ENCODE peak calls at places on chromosomes 4 and X, in nine cellular contexts. Z is fibroblast of pulmonary artery, W is HFFc6, R is IMR-90, K is tibial nerve, T is upper lobe of left lung, Y is sigmoid colon, H is dorsolateral prefrontal cortex, X is left lung. M is an unnamed sample.

GRCh38 chrX:7170903-7171302 is 22.9 kb upstream of the PUDP start:
- DNase-seq in W (no peak), Y (no peak), X (no peak), R (no peak), H (no peak), K (no peak), T (no peak), Z (peak), M (no peak)

GRCh38 chr4:111556861-111557260 is 588.4 kb upstream of the FAM241A start:
- DNase-seq in K (no peak), Z (no peak), H (no peak), W (no peak), R (peak), X (no peak), T (no peak), Y (no peak), M (peak)

GRCh38 chr4:8855781-8856245 is 15.8 kb downstream of the HMX1 start:
- DNase-seq in R (no peak), K (no peak), Y (no peak), Z (no peak), T (no peak), W (no peak), H (no peak), X (no peak), M (no peak)

GRCh38 chr4:47278631-47279030 is 184.9 kb downstream of the COMMD8 start:
- DNase-seq in X (no peak), Y (no peak), Z (no peak), K (no peak), T (no peak), H (no peak), W (no peak), R (no peak), M (no peak)

GRCh38 chr4:112517911-112518310 is 1.9 kb upstream of the NEUROG2 start:
- DNase-seq in W (no peak), T (no peak), R (no peak), H (no peak), Y (no peak), K (no peak), Z (no peak), X (no peak), M (no peak)

GRCh38 chr4:84569009-84569408 is 13.9 kb upstream of the CDS1 start:
- DNase-seq in W (no peak), Z (no peak), K (no peak), X (no peak), H (no peak), Y (no peak), R (no peak), T (no peak), M (no peak)

GRCh38 chrX:136130931-136131843 is 16.1 kb upstream of the FHL1 start:
- DNase-seq in X (no peak), H (no peak), R (peak), Y (no peak), W (peak), T (no peak), K (no peak), Z (peak), M (peak)

GRCh38 chrX:9842541-9842940 is 56.3 kb downstream of the SHROOM2 start:
- DNase-seq in H (no peak), X (no peak), Z (no peak), T (no peak), K (no peak), R (no peak), Y (no peak), W (no peak), M (no peak)

GRCh38 chr4:185894481-185894880 is 82.5 kb upstream of the SORBS2 start:
- DNase-seq in R (no peak), Z (no peak), X (no peak), Y (no peak), W (no peak), T (no peak), K (no peak), H (no peak), M (no peak)

GRCh38 chrX:18931972-18932371 is 51.9 kb downstream of the PHKA2 start:
- DNase-seq in K (no peak), R (peak), T (no peak), X (no peak), H (no peak), W (no peak), Z (peak), Y (no peak), M (peak)

GRCh38 chrX:97401154-97401553 is 517.4 kb downstream of the RPA4 start:
- DNase-seq in Z (no peak), R (no peak), H (no peak), T (no peak), X (no peak), W (no peak), Y (no peak), K (no peak), M (no peak)

GRCh38 chrX:136781180-136781797 is 557 bp upstream of the ARHGEF6 start:
- DNase-seq in T (no peak), X (no peak), K (no peak), H (no peak), Y (no peak), Z (peak), R (no peak), W (peak), M (no peak)

GRCh38 chrX:17465201-17465600 is 90.2 kb downstream of the NHS start:
- DNase-seq in Y (no peak), T (no peak), K (no peak), W (peak), X (no peak), Z (no peak), H (no peak), R (no peak), M (no peak)

GRCh38 chrX:40465735-40466551 is 114.8 kb upstream of the ATP6AP2 start:
- DNase-seq in H (no peak), Z (no peak), T (no peak), W (no peak), Y (no peak), X (no peak), K (no peak), R (no peak), M (no peak)

GRCh38 chr4:145271194-145271593 is 90.8 kb upstream of the OTUD4 start:
- DNase-seq in Y (no peak), W (no peak), T (no peak), K (no peak), R (no peak), H (no peak), Z (no peak), X (no peak), M (no peak)

GRCh38 chr4:182231080-182231479 is 12.1 kb upstream of the TENM3 start:
- DNase-seq in H (no peak), X (no peak), T (no peak), K (no peak), Z (no peak), R (peak), W (peak), Y (no peak), M (no peak)

GRCh38 chrX:51894697-51895336 is 1.4 kb downstream of the MAGED1 start:
- DNase-seq in Z (peak), R (peak), X (peak), H (no peak), K (peak), T (peak), Y (peak), W (no peak), M (no peak)

GRCh38 chr4:133452669-133453068 is 303.6 kb downstream of the PCDH10 start:
- DNase-seq in H (no peak), W (no peak), R (no peak), Y (no peak), K (no peak), T (no peak), X (no peak), Z (no peak), M (no peak)

GRCh38 chr4:107951551-107951950 is 20.2 kb downstream of the CYP2U1 start:
- DNase-seq in W (peak), H (no peak), T (no peak), Y (no peak), R (peak), X (no peak), K (no peak), Z (peak), M (peak)

GRCh38 chr4:8745036-8745827 is 126.4 kb downstream of the HMX1 start:
- DNase-seq in K (no peak), H (peak), R (no peak), W (no peak), X (no peak), T (peak), Y (peak), Z (no peak), M (no peak)

DNA sequence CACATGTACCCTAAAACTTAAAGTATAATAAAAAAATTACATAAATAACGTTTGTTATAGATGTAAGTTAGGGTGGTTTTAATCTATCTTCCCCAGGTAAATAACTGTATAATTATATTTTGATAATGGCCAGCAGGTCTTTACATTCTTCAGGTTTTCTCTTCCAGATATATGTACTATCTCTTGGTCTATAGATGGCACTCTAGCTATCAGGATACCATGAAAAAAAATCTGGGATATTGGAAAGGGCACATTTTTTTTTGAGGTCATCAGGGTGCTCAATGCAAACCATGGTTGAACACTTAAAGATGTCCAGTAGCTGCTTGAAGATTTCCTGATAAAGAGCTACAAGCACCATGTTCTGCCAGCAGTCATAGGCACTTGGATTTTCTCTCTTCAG is 15.6 kb upstream of the ADH4 start:
- DNase-seq in W (no peak), K (no peak), T (no peak), X (no peak), Y (no peak), H (no peak), Z (no peak), R (no peak), M (peak)
- TF ChIP-seq CTCF in W (no peak), K (no peak), T (no peak), X (no peak), Y (no peak), H (no peak), Z (no peak), R (peak), M (no peak)

DNA sequence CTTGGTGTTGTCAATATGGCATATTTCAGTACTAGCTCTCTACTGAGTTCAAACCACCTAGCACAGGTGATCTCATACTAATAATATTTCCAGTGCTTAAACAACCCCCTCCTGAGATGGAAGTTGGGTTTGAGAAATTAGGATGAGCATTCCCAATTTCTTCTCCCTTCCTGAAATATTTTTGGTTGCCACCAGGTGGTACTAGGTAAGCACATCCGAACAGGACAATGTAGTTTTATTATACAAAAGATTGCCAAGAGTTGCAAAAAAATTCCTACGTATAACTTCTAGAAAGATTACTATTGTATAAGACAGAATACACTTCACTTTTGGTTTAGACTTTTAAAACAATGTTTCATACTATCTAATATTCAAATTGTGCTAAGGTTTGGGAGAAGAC is 484.5 kb downstream of the PACRGL start:
- DNase-seq in K (no peak), R (no peak), Y (no peak), T (no peak), H (no peak), Z (no peak), W (no peak), X (no peak), M (no peak)
- TF ChIP-seq CTCF in K (no peak), R (no peak), Y (no peak), T (no peak), H (no peak), Z (no peak), W (peak), X (no peak), M (no peak)

GRCh38 chr4:4519296-4519898 is 22.5 kb downstream of the STX18 start:
- DNase-seq in W (peak), R (peak), Z (peak), K (no peak), Y (no peak), T (no peak), X (no peak), H (no peak), M (peak)

GRCh38 chr4:4521069-4521468 is 20.8 kb downstream of the STX18 start:
- DNase-seq in H (no peak), R (no peak), X (no peak), W (no peak), Y (no peak), Z (no peak), K (no peak), T (no peak), M (no peak)

GRCh38 chr4:4526401-4526800 is 15.4 kb downstream of the STX18 start:
- DNase-seq in R (no peak), K (no peak), W (no peak), Z (no peak), X (no peak), H (no peak), T (no peak), Y (no peak), M (no peak)

GRCh38 chr4:4521767-4522166 is 20.1 kb downstream of the STX18 start:
- DNase-seq in Z (no peak), W (no peak), H (no peak), T (no peak), R (no peak), X (no peak), K (no peak), Y (no peak), M (no peak)

DNA sequence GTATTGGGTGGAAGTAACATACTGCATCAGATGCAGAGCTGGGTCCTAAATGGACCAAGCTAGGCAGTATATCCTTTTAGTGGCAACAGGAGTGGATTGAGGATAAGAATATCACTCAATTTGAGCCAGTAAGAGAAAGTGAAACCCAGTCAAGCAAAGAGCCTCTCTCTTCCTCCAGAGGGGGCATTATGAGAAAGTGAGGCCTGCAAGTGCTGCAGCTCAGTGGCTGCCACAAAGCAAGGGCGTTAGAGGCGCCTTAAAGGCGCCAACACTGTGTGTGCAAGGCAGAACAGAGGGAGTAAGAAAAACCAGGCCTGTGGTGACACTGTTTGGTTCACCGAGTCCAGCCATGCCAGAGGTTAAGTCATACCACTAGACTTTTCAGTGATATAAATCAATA is 17.5 kb downstream of the STX18 start:
- DNase-seq in Y (no peak), X (no peak), H (no peak), K (no peak), Z (no peak), T (no peak), R (peak), W (no peak), M (no peak)
- TF ChIP-seq CTCF in Y (no peak), X (no peak), H (no peak), K (no peak), Z (no peak), T (no peak), R (no peak), W (peak), M (no peak)

GRCh38 chrX:106208154-106208553 is 40.0 kb downstream of the PWWP3B start:
- DNase-seq in K (no peak), W (no peak), H (no peak), R (no peak), Y (no peak), T (no peak), X (no peak), Z (no peak), M (no peak)
- TF ChIP-seq CTCF in K (no peak), W (no peak), H (no peak), R (no peak), Y (no peak), T (no peak), X (no peak), Z (no peak), M (no peak)

GRCh38 chr4:147837435-147837834 is 105.5 kb downstream of the ARHGAP10 start:
- DNase-seq in Y (no peak), Z (no peak), X (no peak), T (no peak), H (no peak), K (no peak), W (peak), R (no peak), M (no peak)
- TF ChIP-seq CTCF in Y (peak), Z (no peak), X (no peak), T (no peak), H (no peak), K (no peak), W (peak), R (no peak), M (peak)

GRCh38 chrX:113260474-113260873 is 419.8 kb upstream of the AMOT start:
- DNase-seq in H (no peak), Y (no peak), R (no peak), Z (peak), W (no peak), T (no peak), K (no peak), X (no peak), M (no peak)
- TF ChIP-seq CTCF in H (peak), Y (no peak), R (no peak), Z (peak), W (no peak), T (no peak), K (no peak), X (no peak), M (no peak)

GRCh38 chr4:74789518-74789917 is 4.8 kb downstream of the BTC start:
- DNase-seq in X (no peak), Z (no peak), T (no peak), W (no peak), R (no peak), K (no peak), H (no peak), Y (no peak), M (no peak)

GRCh38 chr4:74796631-74797030 is 2.3 kb upstream of the BTC start:
- DNase-seq in Z (no peak), T (no peak), R (no peak), H (no peak), X (no peak), K (no peak), W (no peak), Y (no peak), M (peak)

GRCh38 chr4:74790652-74791051 is 3.7 kb downstream of the BTC start:
- DNase-seq in Z (no peak), T (no peak), H (no peak), Y (peak), R (no peak), W (no peak), K (no peak), X (no peak), M (no peak)

GRCh38 chr4:74794341-74794801 is at the start of gene BTC:
- DNase-seq in H (no peak), Z (peak), X (peak), K (no peak), Y (peak), T (peak), W (no peak), R (no peak), M (peak)

DNA sequence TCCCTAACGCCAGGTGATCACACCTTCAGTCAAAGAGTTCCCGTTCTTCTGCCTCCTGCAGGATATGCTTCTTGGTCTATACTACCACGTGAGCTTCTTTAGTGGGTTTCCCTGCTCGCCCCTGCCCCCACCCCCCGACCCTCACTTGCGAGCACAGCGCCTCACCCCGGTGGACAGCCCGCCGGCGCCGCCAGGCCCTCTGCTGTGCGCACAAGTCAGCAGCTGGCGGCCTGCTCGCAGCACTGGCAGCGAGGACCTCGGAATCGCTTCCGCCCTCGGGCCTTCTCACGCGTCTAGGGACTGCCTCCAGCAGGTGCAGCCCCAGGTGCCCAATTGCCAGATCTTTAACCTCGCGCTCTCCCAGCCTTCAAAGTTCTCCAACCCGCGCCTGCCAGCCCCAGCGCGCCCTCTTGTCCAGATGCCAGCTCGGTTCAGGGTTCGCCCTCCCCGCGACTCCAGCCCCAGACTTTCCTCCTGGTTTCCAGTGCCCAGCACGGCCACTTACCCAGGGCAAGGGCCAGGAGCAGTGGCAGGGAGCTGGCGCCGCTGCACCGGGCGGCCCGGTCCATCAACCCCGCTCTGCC is 474 bp downstream of the BTC start:
- DNase-seq in H (no peak), K (no peak), Z (peak), X (peak), Y (peak), T (peak), W (no peak), R (no peak), M (peak)
- TF ChIP-seq CTCF in H (no peak), K (no peak), Z (peak), X (no peak), Y (peak), T (peak), W (no peak), R (peak), M (peak)

GRCh38 chr4:7660640-7661039 is 225.9 kb upstream of the PSAPL1 start:
- DNase-seq in R (no peak), Z (no peak), H (no peak), W (no peak), X (no peak), Y (no peak), T (no peak), K (no peak), M (no peak)
- TF ChIP-seq CTCF in R (no peak), Z (no peak), H (no peak), W (no peak), X (no peak), Y (no peak), T (no peak), K (no peak), M (no peak)